ENCODE peak calls at places on chromosome 4, in five cellular contexts. One of them, this sample, is unnamed.

GRCh38 chr4:133270021-133270570 is 121.0 kb downstream of the PCDH10 start:
- DNase-seq in occipital lobe: no peak
- DNase-seq in cardiac muscle cell: no peak
- DNase-seq in neural crest cell: no peak
- DNase-seq in NCI-H2029 treated with DMSO at 0.1 percent for 48 hours: no peak
- DNase-seq in this sample: no peak

GRCh38 chr4:101958547-101958946 is 168.0 kb downstream of the BANK1 start:
- DNase-seq in occipital lobe: no peak
- DNase-seq in cardiac muscle cell: no peak
- DNase-seq in neural crest cell: no peak
- DNase-seq in NCI-H2029 treated with DMSO at 0.1 percent for 48 hours: no peak
- DNase-seq in this sample: no peak

GRCh38 chr4:884259-884658 is 47.9 kb downstream of the GAK start:
- DNase-seq in occipital lobe: no peak
- DNase-seq in cardiac muscle cell: no peak
- DNase-seq in neural crest cell: no peak
- DNase-seq in NCI-H2029 treated with DMSO at 0.1 percent for 48 hours: no peak
- DNase-seq in this sample: no peak

GRCh38 chr4:168524006-168524405 is 27.2 kb downstream of the PALLD start:
- DNase-seq in occipital lobe: no peak
- DNase-seq in cardiac muscle cell: no peak
- DNase-seq in neural crest cell: no peak
- DNase-seq in NCI-H2029 treated with DMSO at 0.1 percent for 48 hours: no peak
- DNase-seq in this sample: no peak

GRCh38 chr4:136900706-136901105 is 631.6 kb downstream of the PCDH18 start:
- DNase-seq in occipital lobe: no peak
- DNase-seq in cardiac muscle cell: no peak
- DNase-seq in neural crest cell: no peak
- DNase-seq in NCI-H2029 treated with DMSO at 0.1 percent for 48 hours: no peak
- DNase-seq in this sample: no peak

GRCh38 chr4:73704314-73705055 is 35.9 kb upstream of the CXCL8 start:
- DNase-seq in occipital lobe: no peak
- DNase-seq in cardiac muscle cell: no peak
- DNase-seq in neural crest cell: no peak
- DNase-seq in NCI-H2029 treated with DMSO at 0.1 percent for 48 hours: peak; percentile 22
- DNase-seq in this sample: no peak

GRCh38 chr4:87038837-87039715 is 104.3 kb downstream of the AFF1 start:
- DNase-seq in occipital lobe: peak; percentile 67
- DNase-seq in cardiac muscle cell: peak; percentile 88
- DNase-seq in neural crest cell: peak; percentile 59
- DNase-seq in NCI-H2029 treated with DMSO at 0.1 percent for 48 hours: peak; percentile 29
- DNase-seq in this sample: peak; percentile 67

GRCh38 chr4:186931519-186931918 is 207.9 kb upstream of the FAT1 start:
- DNase-seq in occipital lobe: no peak
- DNase-seq in cardiac muscle cell: no peak
- DNase-seq in neural crest cell: no peak
- DNase-seq in NCI-H2029 treated with DMSO at 0.1 percent for 48 hours: no peak
- DNase-seq in this sample: no peak

GRCh38 chr4:184503869-184504300 is 29.5 kb upstream of the IRF2 start:
- DNase-seq in occipital lobe: no peak
- DNase-seq in cardiac muscle cell: no peak
- DNase-seq in neural crest cell: no peak
- DNase-seq in NCI-H2029 treated with DMSO at 0.1 percent for 48 hours: no peak
- DNase-seq in this sample: no peak

GRCh38 chr4:80846210-80846609 is 184.3 kb upstream of the BMP3 start:
- DNase-seq in occipital lobe: no peak
- DNase-seq in cardiac muscle cell: no peak
- DNase-seq in neural crest cell: no peak
- DNase-seq in NCI-H2029 treated with DMSO at 0.1 percent for 48 hours: no peak
- DNase-seq in this sample: no peak

GRCh38 chr4:46441116-46441859 is 51.4 kb upstream of the GABRA2 start:
- DNase-seq in occipital lobe: no peak
- DNase-seq in cardiac muscle cell: no peak
- DNase-seq in neural crest cell: no peak
- DNase-seq in NCI-H2029 treated with DMSO at 0.1 percent for 48 hours: no peak
- DNase-seq in this sample: no peak

This sample was measured in HAP-1.